ENCODE peak calls at places on chromosomes 3 and 15, in five cellular contexts. One of them, this sample, is unnamed.

GRCh38 chr3:24300949-24301348 is 193.7 kb downstream of the THRB start:
- DNase-seq in mucosa of descending colon: no peak
- DNase-seq in cardiac muscle cell: no peak
- DNase-seq in pancreas: no peak
- DNase-seq in left ventricle myocardium inferior: no peak
- DNase-seq in this sample: no peak

GRCh38 chr15:64222573-64223361 is 59.9 kb upstream of the PPIB start:
- DNase-seq in mucosa of descending colon: no peak
- DNase-seq in left ventricle myocardium inferior: no peak
- DNase-seq in pancreas: no peak
- DNase-seq in cardiac muscle cell: peak; percentile 29
- DNase-seq in this sample: no peak

GRCh38 chr3:158918008-158918407 is 116.2 kb downstream of the MFSD1 start:
- DNase-seq in cardiac muscle cell: peak; percentile 69
- DNase-seq in pancreas: peak; percentile 64
- DNase-seq in mucosa of descending colon: no peak
- DNase-seq in left ventricle myocardium inferior: no peak
- DNase-seq in this sample: no peak

GRCh38 chr3:4401441-4401840 is 65.6 kb downstream of the SUMF1 start:
- DNase-seq in pancreas: no peak
- DNase-seq in mucosa of descending colon: no peak
- DNase-seq in cardiac muscle cell: no peak
- DNase-seq in left ventricle myocardium inferior: no peak
- DNase-seq in this sample: no peak

GRCh38 chr3:196177967-196178366 is 33.2 kb downstream of the ZDHHC19 start:
- DNase-seq in cardiac muscle cell: no peak
- DNase-seq in left ventricle myocardium inferior: no peak
- DNase-seq in pancreas: no peak
- DNase-seq in mucosa of descending colon: no peak
- DNase-seq in this sample: no peak

GRCh38 chr15:98216166-98216565 is 255.7 kb downstream of the ARRDC4 start:
- DNase-seq in pancreas: no peak
- DNase-seq in left ventricle myocardium inferior: no peak
- DNase-seq in mucosa of descending colon: no peak
- DNase-seq in cardiac muscle cell: no peak
- DNase-seq in this sample: no peak

GRCh38 chr3:43455233-43455632 is 166.6 kb downstream of the ANO10 start:
- DNase-seq in pancreas: peak; percentile 37
- DNase-seq in cardiac muscle cell: peak; percentile 19
- DNase-seq in mucosa of descending colon: no peak
- DNase-seq in left ventricle myocardium inferior: no peak
- DNase-seq in this sample: no peak

GRCh38 chr3:74001481-74001880 is 376.7 kb upstream of the PDZRN3 start:
- DNase-seq in pancreas: no peak
- DNase-seq in left ventricle myocardium inferior: no peak
- DNase-seq in cardiac muscle cell: no peak
- DNase-seq in mucosa of descending colon: no peak
- DNase-seq in this sample: no peak

GRCh38 chr15:91456251-91456718 is 356.2 kb downstream of the SV2B start:
- DNase-seq in left ventricle myocardium inferior: no peak
- DNase-seq in pancreas: peak; percentile 44
- DNase-seq in mucosa of descending colon: no peak
- DNase-seq in cardiac muscle cell: peak; percentile 22
- DNase-seq in this sample: no peak

GRCh38 chr3:39079530-39079929 is 27.7 kb downstream of the WDR48 start:
- DNase-seq in left ventricle myocardium inferior: no peak
- DNase-seq in pancreas: no peak
- DNase-seq in mucosa of descending colon: no peak
- DNase-seq in cardiac muscle cell: no peak
- DNase-seq in this sample: no peak

GRCh38 chr3:39075910-39076309 is 24.1 kb downstream of the WDR48 start:
- DNase-seq in cardiac muscle cell: no peak
- DNase-seq in mucosa of descending colon: no peak
- DNase-seq in pancreas: no peak
- DNase-seq in left ventricle myocardium inferior: no peak
- DNase-seq in this sample: no peak
- H3K36me3 ChIP-seq in cardiac muscle cell: peaks cover 46% of the 10 kb centered on the region
- H3K36me3 ChIP-seq in mucosa of descending colon: no peaks in the 10 kb centered on the region
- H3K36me3 ChIP-seq in pancreas: peaks cover 20% of the 10 kb centered on the region
- H3K36me3 ChIP-seq in left ventricle myocardium inferior: peaks cover 82% of the 10 kb centered on the region
- H3K36me3 ChIP-seq in this sample: peaks cover 53% of the 10 kb centered on the region

GRCh38 chr3:7144696-7145308 is 283.9 kb downstream of the GRM7 start:
- DNase-seq in cardiac muscle cell: peak; percentile 0
- DNase-seq in pancreas: peak; percentile 16
- DNase-seq in mucosa of descending colon: no peak
- DNase-seq in left ventricle myocardium inferior: no peak
- DNase-seq in this sample: no peak
- TF ChIP-seq CTCF in cardiac muscle cell: peak; percentile 26
- TF ChIP-seq CTCF in pancreas: peak; percentile 30
- TF ChIP-seq CTCF in mucosa of descending colon: peak; percentile 18
- TF ChIP-seq CTCF in left ventricle myocardium inferior: peak; percentile 51
- TF ChIP-seq CTCF in this sample: no peak

GRCh38 chr3:138063416-138063815 is 52.0 kb downstream of the DZIP1L start:
- DNase-seq in mucosa of descending colon: no peak
- DNase-seq in cardiac muscle cell: no peak
- DNase-seq in pancreas: no peak
- DNase-seq in left ventricle myocardium inferior: no peak
- DNase-seq in this sample: no peak
- H3K36me3 ChIP-seq in mucosa of descending colon: no peaks in the 10 kb centered on the region
- H3K36me3 ChIP-seq in cardiac muscle cell: peaks cover 36% of the 10 kb centered on the region
- H3K36me3 ChIP-seq in pancreas: peaks cover 3% of the 10 kb centered on the region
- H3K36me3 ChIP-seq in left ventricle myocardium inferior: peaks cover 51% of the 10 kb centered on the region
- H3K36me3 ChIP-seq in this sample: no peaks in the 10 kb centered on the region

DNA sequence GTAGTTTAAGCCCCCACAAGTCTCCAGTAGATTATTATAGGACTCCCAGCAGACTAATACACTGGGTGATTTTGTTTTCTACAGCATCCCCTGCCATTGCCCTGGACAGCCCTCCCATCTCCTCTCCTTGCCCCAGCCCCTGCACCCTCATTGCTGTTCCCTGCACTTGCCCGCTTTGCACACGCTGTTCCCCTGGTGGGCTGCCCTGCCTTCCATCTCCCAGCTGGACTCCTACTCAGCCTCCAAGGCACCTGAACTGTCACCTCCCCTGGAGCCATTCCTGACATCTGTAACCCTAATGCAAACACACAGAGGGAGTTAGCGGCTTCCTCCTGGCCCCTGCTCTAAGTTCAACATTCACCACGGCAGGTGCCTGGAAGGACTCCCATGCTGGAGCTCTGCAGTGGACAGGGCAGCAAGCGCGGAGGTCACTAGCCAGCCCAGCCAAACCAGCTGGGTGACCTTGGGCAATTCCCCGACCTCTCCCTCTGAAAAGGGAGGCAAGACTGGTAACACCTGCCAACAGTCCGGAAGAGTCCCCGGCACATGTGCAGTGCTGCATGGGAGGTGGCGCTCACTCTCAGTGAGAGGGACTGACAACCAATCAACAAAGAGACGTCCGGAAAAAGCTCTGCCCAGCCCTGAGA is 38.8 kb upstream of the IQSEC1 start:
- DNase-seq in left ventricle myocardium inferior: no peak
- DNase-seq in pancreas: peak; percentile 81
- DNase-seq in mucosa of descending colon: peak; percentile 64
- DNase-seq in cardiac muscle cell: no peak
- DNase-seq in this sample: no peak
- TF ChIP-seq CTCF in left ventricle myocardium inferior: no peak
- TF ChIP-seq CTCF in pancreas: no peak
- TF ChIP-seq CTCF in mucosa of descending colon: no peak
- TF ChIP-seq CTCF in cardiac muscle cell: no peak
- TF ChIP-seq CTCF in this sample: no peak

GRCh38 chr15:89330881-89331595 is 3.6 kb downstream of the POLG start:
- DNase-seq in pancreas: no peak
- DNase-seq in cardiac muscle cell: no peak
- DNase-seq in left ventricle myocardium inferior: no peak
- DNase-seq in mucosa of descending colon: no peak
- DNase-seq in this sample: no peak
- H3K36me3 ChIP-seq in pancreas: peaks cover 30% of the 10 kb centered on the region
- H3K36me3 ChIP-seq in cardiac muscle cell: peaks cover 63% of the 10 kb centered on the region
- H3K36me3 ChIP-seq in left ventricle myocardium inferior: peaks cover 76% of the 10 kb centered on the region
- H3K36me3 ChIP-seq in mucosa of descending colon: peaks cover 24% of the 10 kb centered on the region
- H3K36me3 ChIP-seq in this sample: peaks cover 10% of the 10 kb centered on the region

DNA sequence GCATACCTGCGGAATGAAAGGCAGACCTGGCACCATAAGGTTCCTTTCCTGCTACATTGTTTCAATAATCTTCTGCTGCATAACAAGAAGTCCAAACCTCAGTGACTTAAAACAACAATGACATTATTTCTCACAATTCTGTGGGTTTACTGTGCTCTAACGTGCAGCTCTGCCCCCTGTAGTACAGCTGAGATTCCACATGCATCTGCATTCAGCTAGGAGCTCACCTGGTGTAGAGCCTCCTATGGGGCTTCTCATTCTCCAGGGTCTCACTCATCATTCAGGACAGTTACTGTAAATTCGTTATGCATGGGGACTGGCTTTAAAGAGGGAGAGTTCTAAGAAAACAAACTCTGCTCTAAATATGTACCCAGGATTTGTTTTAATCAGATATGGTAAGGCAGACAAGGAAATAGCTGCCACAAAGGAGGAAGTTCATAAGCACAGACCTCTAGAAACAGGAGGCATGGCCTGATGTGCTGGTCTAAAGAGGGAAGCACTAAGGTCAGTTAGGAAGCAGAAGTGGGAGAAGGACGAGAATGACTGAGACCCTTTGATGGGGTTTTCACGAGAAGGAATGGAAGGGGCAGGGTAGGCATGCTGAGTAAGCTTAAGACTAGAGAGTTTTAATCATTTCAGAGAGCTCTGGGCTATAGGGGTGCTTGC is 347.0 kb downstream of the NEK10 start:
- DNase-seq in left ventricle myocardium inferior: no peak
- DNase-seq in mucosa of descending colon: no peak
- DNase-seq in cardiac muscle cell: no peak
- DNase-seq in pancreas: no peak
- DNase-seq in this sample: no peak
- TF ChIP-seq CTCF in left ventricle myocardium inferior: no peak
- TF ChIP-seq CTCF in mucosa of descending colon: no peak
- TF ChIP-seq CTCF in cardiac muscle cell: no peak
- TF ChIP-seq CTCF in pancreas: no peak
- TF ChIP-seq CTCF in this sample: no peak

DNA sequence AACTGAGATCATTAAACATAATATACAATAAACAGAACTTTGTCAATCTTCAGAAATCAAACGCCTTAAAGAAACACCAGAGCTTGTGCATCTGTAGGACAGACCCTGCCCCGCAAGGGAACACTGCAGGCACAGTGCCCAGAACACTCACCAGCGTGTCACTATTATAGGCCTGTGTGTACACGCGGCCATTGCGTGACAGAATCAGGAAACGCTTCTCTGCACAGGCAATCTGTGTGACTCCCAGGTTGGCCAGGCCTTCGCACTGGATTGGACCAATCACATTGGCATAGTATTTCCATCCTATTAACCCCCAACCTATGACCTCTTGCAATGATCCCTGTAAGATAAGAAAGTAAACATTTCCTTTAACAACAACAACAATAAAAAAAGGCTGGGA is 52.9 kb downstream of the HERC2 start:
- DNase-seq in pancreas: no peak
- DNase-seq in cardiac muscle cell: no peak
- DNase-seq in left ventricle myocardium inferior: peak; percentile 61
- DNase-seq in mucosa of descending colon: no peak
- DNase-seq in this sample: no peak
- H3K36me3 ChIP-seq in pancreas: peaks cover 18% of the 10 kb centered on the region
- H3K36me3 ChIP-seq in cardiac muscle cell: peaks cover 53% of the 10 kb centered on the region
- H3K36me3 ChIP-seq in left ventricle myocardium inferior: peaks cover 95% of the 10 kb centered on the region
- H3K36me3 ChIP-seq in mucosa of descending colon: no peaks in the 10 kb centered on the region
- H3K36me3 ChIP-seq in this sample: no peaks in the 10 kb centered on the region

GRCh38 chr15:37789392-37789776 is 145.1 kb upstream of the TMCO5A start:
- DNase-seq in pancreas: no peak
- DNase-seq in cardiac muscle cell: no peak
- DNase-seq in left ventricle myocardium inferior: no peak
- DNase-seq in mucosa of descending colon: no peak
- DNase-seq in this sample: no peak
- TF ChIP-seq CTCF in pancreas: no peak
- TF ChIP-seq CTCF in cardiac muscle cell: no peak
- TF ChIP-seq CTCF in left ventricle myocardium inferior: no peak
- TF ChIP-seq CTCF in mucosa of descending colon: no peak
- TF ChIP-seq CTCF in this sample: no peak

DNA sequence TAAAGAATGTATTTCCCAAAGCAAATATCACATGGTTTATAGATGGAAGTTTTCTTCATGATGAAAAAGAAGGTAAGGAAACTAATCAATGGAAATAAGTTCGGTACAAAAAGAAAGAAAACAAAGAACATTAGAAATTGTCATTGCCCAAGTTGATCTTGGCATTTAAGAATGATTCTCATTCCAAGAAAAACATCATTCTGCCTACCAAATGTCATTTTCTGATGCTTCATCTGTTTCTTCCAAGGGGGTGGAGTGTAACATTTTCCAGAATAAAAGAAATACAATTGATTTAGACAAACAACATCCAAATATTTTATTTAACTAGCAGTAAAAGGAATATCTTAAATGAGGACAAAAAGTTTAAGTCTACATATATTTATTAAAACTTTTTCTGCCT is 3.0 kb upstream of the ZBED2 start:
- DNase-seq in left ventricle myocardium inferior: no peak
- DNase-seq in mucosa of descending colon: no peak
- DNase-seq in cardiac muscle cell: no peak
- DNase-seq in pancreas: no peak
- DNase-seq in this sample: no peak
- H3K36me3 ChIP-seq in left ventricle myocardium inferior: no peaks in the 10 kb centered on the region
- H3K36me3 ChIP-seq in mucosa of descending colon: no peaks in the 10 kb centered on the region
- H3K36me3 ChIP-seq in cardiac muscle cell: no peaks in the 10 kb centered on the region
- H3K36me3 ChIP-seq in pancreas: no peaks in the 10 kb centered on the region
- H3K36me3 ChIP-seq in this sample: no peaks in the 10 kb centered on the region